ENCODE peak calls at places on chromosomes 4 and X, in seven cellular contexts. Z, C, O, H, E, G and L are unnamed samples.

GRCh38 chrX:123673813-123674212 is 59.0 kb downstream of the THOC2 start:
- DNase-seq in Z (no peak), C (no peak), O (no peak), H (no peak), E (peak; percentile 7), G (no peak), L (no peak)

GRCh38 chrX:7083468-7084396 is 63.8 kb upstream of the STS start:
- DNase-seq in Z (peak; percentile 45), C (no peak), O (no peak), H (peak; percentile 86), E (peak; percentile 67), G (no peak), L (peak; percentile 84)

GRCh38 chr4:25030283-25031076 is at the start of gene LGI2:
- DNase-seq in Z (no peak), C (no peak), O (peak; percentile 70), H (no peak), E (no peak), G (peak; percentile 60), L (no peak)

GRCh38 chr4:26344901-26345300 is 24.1 kb downstream of the RBPJ start:
- DNase-seq in Z (no peak), C (no peak), O (no peak), H (no peak), E (no peak), G (no peak), L (no peak)

GRCh38 chrX:33307954-33308353 is 96.6 kb upstream of the DMD start:
- DNase-seq in Z (no peak), C (no peak), O (no peak), H (peak; percentile 29), E (no peak), G (no peak), L (no peak)

GRCh38 chr4:39469429-39470077 is 10.7 kb downstream of the LIAS start:
- DNase-seq in Z (peak; percentile 78), C (no peak), O (peak; percentile 72), H (peak; percentile 92), E (peak; percentile 67), G (peak; percentile 29), L (peak; percentile 65)

GRCh38 chr4:1669270-1669669 is 14.8 kb downstream of the FAM53A start:
- DNase-seq in Z (no peak), C (no peak), O (no peak), H (no peak), E (no peak), G (no peak), L (no peak)

GRCh38 chr4:113901994-113902787 is 77.3 kb downstream of the ARSJ start:
- DNase-seq in Z (no peak), C (peak; percentile 70), O (no peak), H (no peak), E (no peak), G (no peak), L (no peak)

GRCh38 chrX:26871967-26872366 is 591.2 kb downstream of the PPP4R3C start:
- DNase-seq in Z (no peak), C (no peak), O (no peak), H (no peak), E (no peak), G (no peak), L (no peak)

GRCh38 chr4:155411546-155411945 is 34.8 kb upstream of the MAP9 start:
- DNase-seq in Z (no peak), C (no peak), O (no peak), H (no peak), E (no peak), G (no peak), L (no peak)

GRCh38 chrX:107448625-107449468 is 605 bp upstream of the FRMPD3 start:
- DNase-seq in Z (no peak), C (no peak), O (peak; percentile 64), H (no peak), E (no peak), G (peak; percentile 13), L (no peak)

GRCh38 chr4:7679431-7679830 is 244.7 kb upstream of the PSAPL1 start:
- DNase-seq in Z (no peak), C (no peak), O (no peak), H (no peak), E (no peak), G (no peak), L (no peak)

GRCh38 chr4:157885785-157886184 is 287.0 kb downstream of the GASK1B start:
- DNase-seq in Z (no peak), C (no peak), O (no peak), H (no peak), E (no peak), G (no peak), L (no peak)

GRCh38 chrX:69077895-69078455 is 87.3 kb downstream of the PJA1 start:
- DNase-seq in Z (no peak), C (no peak), O (no peak), H (no peak), E (no peak), G (no peak), L (no peak)

GRCh38 chrX:120380699-120381098 is 18.8 kb downstream of the ATP1B4 start:
- DNase-seq in Z (no peak), C (no peak), O (no peak), H (no peak), E (no peak), G (no peak), L (no peak)

GRCh38 chr4:107312366-107312765 is 276.3 kb upstream of the DKK2 start:
- DNase-seq in Z (no peak), C (no peak), O (no peak), H (no peak), E (peak; percentile 33), G (no peak), L (no peak)

GRCh38 chr4:99091174-99091573 is 2.6 kb upstream of the ADH5 start:
- DNase-seq in Z (no peak), C (no peak), O (no peak), H (no peak), E (no peak), G (no peak), L (no peak)
- TF ChIP-seq CTCF in Z (no peak), C (no peak), O (no peak), H (no peak), E (no peak), G (no peak), L (no peak)

GRCh38 chr4:185532795-185533324 is 2.4 kb downstream of the PDLIM3 start:
- DNase-seq in Z (no peak), C (no peak), O (no peak), H (no peak), E (no peak), G (no peak), L (no peak)
- H3K4me3 ChIP-seq in Z (no peak overlapping the region), C (no peak overlapping the region), O (no peak overlapping the region), H (no peak overlapping the region), E (no peak overlapping the region), G (peak overlapping the region; percentile 15), L (no peak overlapping the region)

GRCh38 chr4:128542047-128542446 is 254.4 kb upstream of the PGRMC2 start:
- DNase-seq in Z (no peak), C (no peak), O (no peak), H (peak; percentile 32), E (no peak), G (no peak), L (no peak)

GRCh38 chr4:128538111-128538882 is 250.7 kb upstream of the PGRMC2 start:
- DNase-seq in Z (no peak), C (no peak), O (no peak), H (peak; percentile 44), E (no peak), G (no peak), L (no peak)

GRCh38 chr4:128543726-128544125 is 256.1 kb upstream of the PGRMC2 start:
- DNase-seq in Z (no peak), C (no peak), O (no peak), H (no peak), E (no peak), G (no peak), L (no peak)

GRCh38 chr4:128536746-128537145 is 249.1 kb upstream of the PGRMC2 start:
- DNase-seq in Z (no peak), C (no peak), O (no peak), H (no peak), E (no peak), G (no peak), L (no peak)

GRCh38 chr4:128540122-128540521 is 252.5 kb upstream of the PGRMC2 start:
- DNase-seq in Z (no peak), C (no peak), O (no peak), H (no peak), E (no peak), G (no peak), L (no peak)
- TF ChIP-seq CTCF in Z (no peak), C (no peak), O (no peak), H (no peak), E (no peak), G (no peak), L (no peak)

DNA sequence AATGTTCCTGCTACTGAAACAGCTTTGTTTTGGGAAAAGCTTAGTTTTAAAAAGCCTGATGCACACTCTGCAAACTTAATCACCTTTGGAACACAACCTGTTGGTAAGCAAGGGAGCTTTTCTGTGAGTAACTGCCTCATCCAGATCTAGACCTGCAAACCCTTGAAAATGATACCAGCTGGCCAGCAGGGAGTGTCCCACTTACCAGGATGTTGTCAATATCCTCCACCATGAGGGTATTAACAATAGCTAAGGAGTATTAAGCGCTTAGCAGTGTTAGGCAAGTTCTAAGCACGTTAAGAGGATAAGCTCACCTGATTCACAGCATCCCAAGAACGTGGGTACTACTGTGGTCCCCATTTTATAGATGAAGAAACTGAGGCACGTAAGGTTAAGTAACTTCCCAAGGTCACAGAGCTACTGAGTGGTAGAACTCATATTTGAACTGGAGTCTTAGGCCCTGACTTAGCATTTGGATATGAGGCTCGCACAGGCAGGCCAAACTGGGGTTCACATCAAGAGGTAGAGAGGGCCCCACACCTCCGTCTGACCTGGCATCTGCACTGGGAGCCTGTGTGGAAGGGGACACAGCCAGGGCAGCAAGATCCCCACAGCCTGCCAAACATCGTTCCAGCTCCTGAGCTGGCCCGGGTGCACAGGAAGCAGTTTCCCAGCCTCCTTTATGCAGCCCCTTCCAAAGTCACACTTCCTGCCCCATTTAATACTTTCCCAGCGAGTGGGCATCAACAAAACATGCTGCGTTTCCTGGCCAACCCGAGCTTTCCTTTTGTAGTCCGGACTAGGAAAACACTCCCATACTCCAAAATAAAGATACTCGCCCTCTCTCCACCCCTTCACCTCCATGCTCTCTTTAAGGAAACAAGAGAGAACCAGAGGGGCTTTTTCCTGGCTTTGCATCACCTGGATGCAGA is 32.6 kb downstream of the IRF2 start:
- DNase-seq in Z (no peak), C (no peak), O (no peak), H (no peak), E (no peak), G (no peak), L (no peak)
- H3K4me3 ChIP-seq in Z (no peak overlapping the region), C (no peak overlapping the region), O (no peak overlapping the region), H (no peak overlapping the region), E (no peak overlapping the region), G (no peak overlapping the region), L (no peak overlapping the region)

DNA sequence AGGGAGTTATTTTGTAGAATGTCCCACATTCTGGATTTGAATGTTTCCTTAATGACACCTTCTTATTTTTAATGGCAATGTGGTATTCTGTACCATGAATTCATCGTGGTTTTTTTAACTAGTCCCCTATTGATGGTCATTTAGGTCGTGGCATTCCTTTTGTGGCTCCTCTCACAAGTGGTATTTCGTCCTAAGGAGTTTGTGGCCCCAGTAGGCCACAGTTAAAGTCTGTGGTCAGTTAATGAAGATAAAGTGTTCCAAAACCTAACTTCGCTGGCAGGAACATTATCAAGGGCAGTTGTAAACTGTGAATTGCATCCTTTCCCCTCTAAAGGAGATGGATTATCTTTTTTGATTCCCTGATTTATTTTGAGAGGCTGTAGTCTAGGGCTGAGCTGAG is 133.2 kb downstream of the TMEM164 start:
- DNase-seq in Z (no peak), C (no peak), O (no peak), H (no peak), E (no peak), G (no peak), L (no peak)
- TF ChIP-seq CTCF in Z (no peak), C (no peak), O (no peak), H (no peak), E (no peak), G (no peak), L (no peak)

GRCh38 chrX:72308566-72309296 is 3.0 kb upstream of the CITED1 start:
- DNase-seq in Z (no peak), C (peak; percentile 69), O (peak; percentile 71), H (peak; percentile 60), E (peak; percentile 4), G (peak; percentile 59), L (no peak)
- H3K4me3 ChIP-seq in Z (peak overlapping the region; percentile 26), C (no peak overlapping the region), O (peak overlapping the region; percentile 15), H (peak overlapping the region; percentile 44), E (peak overlapping the region; percentile 36), G (peak overlapping the region; percentile 27), L (peak overlapping the region; percentile 10)